ENCODE peak calls at places on chromosomes 16 and 17, in five cellular contexts. B is ovary, X is cardiac muscle cell, W is Caco-2, E is gastrocnemius medialis. A is an unnamed sample.

GRCh38 chr16:29675811-29676643 is 3.0 kb upstream of the QPRT start:
- DNase-seq in B (no peak), X (peak; percentile 56), W (no peak), E (no peak), A (no peak)

GRCh38 chr17:42016411-42016831 is 818 bp downstream of the DNAJC7 start:
- DNase-seq in B (no peak), X (no peak), W (peak; percentile 34), E (no peak), A (no peak)

GRCh38 chr16:88658714-88659113 is 4.2 kb downstream of the MVD start:
- DNase-seq in B (no peak), X (no peak), W (no peak), E (no peak), A (no peak)

GRCh38 chr16:80366023-80366422 is 174.8 kb upstream of the DYNLRB2 start:
- DNase-seq in B (no peak), X (no peak), W (no peak), E (no peak), A (no peak)

GRCh38 chr17:53353919-53354351 is 468.8 kb upstream of the KIF2B start:
- DNase-seq in B (no peak), X (no peak), W (no peak), E (no peak), A (no peak)

GRCh38 chr17:31155208-31155810 is 60.5 kb downstream of the NF1 start:
- DNase-seq in B (no peak), X (no peak), W (no peak), E (no peak), A (no peak)

GRCh38 chr16:86044881-86045600 is 146.1 kb downstream of the IRF8 start:
- DNase-seq in B (no peak), X (no peak), W (no peak), E (no peak), A (no peak)

GRCh38 chr16:88815227-88815626 is 3.5 kb upstream of the APRT start:
- DNase-seq in B (no peak), X (no peak), W (no peak), E (no peak), A (no peak)

GRCh38 chr16:85716680-85717038 is 27.9 kb upstream of the GINS2 start:
- DNase-seq in B (no peak), X (no peak), W (no peak), E (no peak), A (no peak)

GRCh38 chr17:48576479-48577309 is 1.5 kb downstream of the HOXB4 start:
- DNase-seq in B (no peak), X (no peak), W (no peak), E (no peak), A (no peak)

GRCh38 chr16:67647681-67648080 is 2.7 kb downstream of the CARMIL2 start:
- DNase-seq in B (no peak), X (no peak), W (no peak), E (no peak), A (no peak)

GRCh38 chr17:61324540-61324868 is 75.1 kb upstream of the TBX2 start:
- DNase-seq in B (no peak), X (no peak), W (no peak), E (no peak), A (no peak)

GRCh38 chr17:71631483-71631882 is 489.3 kb upstream of the SOX9 start:
- DNase-seq in B (no peak), X (no peak), W (no peak), E (no peak), A (no peak)

GRCh38 chr17:80706454-80706853 is 161.8 kb downstream of the RPTOR start:
- DNase-seq in B (no peak), X (no peak), W (no peak), E (no peak), A (no peak)

GRCh38 chr17:53168413-53168812 is 654.3 kb upstream of the KIF2B start:
- DNase-seq in B (no peak), X (no peak), W (no peak), E (no peak), A (no peak)

GRCh38 chr17:54172654-54173316 is 350.1 kb downstream of the KIF2B start:
- DNase-seq in B (no peak), X (peak; percentile 30), W (peak; percentile 29), E (no peak), A (no peak)

GRCh38 chr17:82692268-82692667 is 6.2 kb downstream of the RAB40B start:
- DNase-seq in B (no peak), X (no peak), W (no peak), E (no peak), A (no peak)

DNA sequence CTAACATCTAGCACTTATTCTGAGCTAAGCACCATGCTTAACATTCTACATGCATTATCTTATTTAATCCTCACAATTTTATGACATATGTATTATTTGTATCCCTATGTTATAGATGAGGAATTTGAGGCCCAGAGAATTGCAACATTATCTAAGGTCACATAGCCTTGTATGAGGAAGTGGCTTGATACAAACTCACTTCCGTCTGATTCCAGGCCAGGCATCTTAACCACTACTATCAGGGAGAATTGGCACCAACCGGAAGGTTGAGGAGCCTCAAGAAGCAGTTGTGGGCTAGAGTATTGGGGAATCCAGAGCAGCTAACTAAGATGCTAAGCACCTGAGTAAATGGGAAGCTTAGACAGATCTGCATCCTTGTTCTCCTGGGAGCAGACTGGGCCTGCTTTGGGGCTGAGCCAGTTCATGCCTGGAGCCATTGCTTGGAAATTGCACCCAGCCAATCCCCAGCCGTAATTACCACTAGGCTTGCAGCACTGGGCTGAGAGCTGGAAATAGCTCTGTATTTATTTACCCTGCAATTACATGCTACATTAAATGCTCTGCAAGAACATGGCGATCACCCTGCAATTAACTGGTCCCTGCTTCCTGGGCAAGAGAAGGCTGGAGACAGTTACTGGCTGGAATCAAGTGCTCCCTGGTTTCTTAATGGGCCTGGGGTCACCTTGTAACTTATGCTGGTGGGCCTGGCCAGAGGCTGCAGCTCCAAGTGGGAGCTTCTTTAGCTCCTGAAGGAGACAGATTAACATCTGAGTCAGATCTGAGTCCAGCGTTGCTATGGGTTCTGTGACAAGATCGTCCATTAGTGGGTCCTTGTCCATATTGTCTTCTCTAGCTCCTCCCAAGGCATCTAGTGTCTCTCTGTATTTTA is 273.1 kb upstream of the CCL2 start:
- DNase-seq in B (no peak), X (no peak), W (no peak), E (no peak), A (no peak)
- H3K9me3 ChIP-seq in B (no peaks in the 10 kb centered on the region), X (no peaks in the 10 kb centered on the region), W (no peaks in the 10 kb centered on the region), E (no peaks in the 10 kb centered on the region), A (no peaks in the 10 kb centered on the region)

DNA sequence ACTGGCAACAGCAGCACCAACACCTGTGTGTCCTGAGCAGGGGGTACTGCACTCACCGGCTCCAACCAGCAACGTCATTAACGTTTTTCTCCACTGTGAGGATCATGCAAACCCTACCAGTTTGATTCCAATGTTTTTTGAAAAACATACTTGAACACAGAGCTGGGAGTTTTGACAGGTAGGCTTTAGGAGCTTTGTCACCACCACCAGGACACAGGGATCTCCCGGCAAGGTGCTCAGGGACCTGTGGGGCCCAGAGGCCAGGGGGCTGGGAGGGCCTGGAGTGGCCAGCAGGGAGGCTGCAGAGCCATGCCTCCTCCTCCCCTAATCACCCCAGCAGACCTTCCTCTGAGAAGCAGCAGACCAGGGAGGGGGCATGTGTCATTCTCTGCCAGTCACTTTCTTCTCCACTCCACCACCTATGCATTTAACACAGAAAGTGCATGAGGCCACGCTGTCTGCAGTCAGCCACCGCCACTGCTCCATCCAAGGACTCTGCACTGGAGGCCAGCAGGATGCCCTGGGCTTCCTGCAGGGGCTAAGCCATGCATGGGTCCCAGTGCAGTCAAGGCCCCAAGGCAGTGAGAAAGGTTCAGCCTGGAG is 768.2 kb downstream of the KCNJ18 start:
- DNase-seq in B (no peak), X (no peak), W (no peak), E (no peak), A (no peak)
- H3K9me3 ChIP-seq in B (peaks cover 4% of the 10 kb centered on the region), X (no peaks in the 10 kb centered on the region), W (no peaks in the 10 kb centered on the region), E (no peaks in the 10 kb centered on the region), A (no peaks in the 10 kb centered on the region)

GRCh38 chr17:22273308-22273707 is 581.0 kb downstream of the KCNJ18 start:
- DNase-seq in B (peak; percentile 0), X (no peak), W (no peak), E (no peak), A (no peak)

GRCh38 chr17:22268214-22268911 is 576.0 kb downstream of the KCNJ18 start:
- DNase-seq in B (peak; percentile 1), X (no peak), W (no peak), E (no peak), A (no peak)

GRCh38 chr17:22268912-22269220 is 576.5 kb downstream of the KCNJ18 start:
- DNase-seq in B (peak; percentile 2), X (no peak), W (no peak), E (no peak), A (no peak)

GRCh38 chr17:22272363-22273146 is 580.2 kb downstream of the KCNJ18 start:
- DNase-seq in B (no peak), X (no peak), W (no peak), E (no peak), A (no peak)

DNA sequence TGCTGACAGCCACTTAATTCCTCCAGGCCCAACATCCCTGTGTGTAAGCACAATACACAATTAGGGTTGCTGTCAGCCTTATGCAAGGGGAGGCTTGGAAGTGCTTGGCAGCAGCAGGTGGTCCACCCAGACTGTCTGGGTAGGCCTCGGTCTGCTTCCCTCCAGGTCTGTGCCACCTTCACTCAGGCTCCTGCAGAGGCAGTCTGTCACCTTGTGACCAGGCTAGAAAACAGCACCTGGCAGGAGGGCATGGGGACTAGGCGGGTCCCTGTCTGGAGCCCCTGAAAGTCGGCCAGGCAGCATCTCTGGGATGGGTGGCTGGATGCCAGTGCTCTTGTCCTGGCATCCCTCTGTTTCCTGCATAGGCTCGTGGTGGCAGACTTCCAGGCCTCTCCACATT is 578.1 kb downstream of the KCNJ18 start:
- DNase-seq in B (peak; percentile 3), X (no peak), W (no peak), E (no peak), A (no peak)
- H3K9me3 ChIP-seq in B (no peaks in the 10 kb centered on the region), X (no peaks in the 10 kb centered on the region), W (no peaks in the 10 kb centered on the region), E (no peaks in the 10 kb centered on the region), A (no peaks in the 10 kb centered on the region)

DNA sequence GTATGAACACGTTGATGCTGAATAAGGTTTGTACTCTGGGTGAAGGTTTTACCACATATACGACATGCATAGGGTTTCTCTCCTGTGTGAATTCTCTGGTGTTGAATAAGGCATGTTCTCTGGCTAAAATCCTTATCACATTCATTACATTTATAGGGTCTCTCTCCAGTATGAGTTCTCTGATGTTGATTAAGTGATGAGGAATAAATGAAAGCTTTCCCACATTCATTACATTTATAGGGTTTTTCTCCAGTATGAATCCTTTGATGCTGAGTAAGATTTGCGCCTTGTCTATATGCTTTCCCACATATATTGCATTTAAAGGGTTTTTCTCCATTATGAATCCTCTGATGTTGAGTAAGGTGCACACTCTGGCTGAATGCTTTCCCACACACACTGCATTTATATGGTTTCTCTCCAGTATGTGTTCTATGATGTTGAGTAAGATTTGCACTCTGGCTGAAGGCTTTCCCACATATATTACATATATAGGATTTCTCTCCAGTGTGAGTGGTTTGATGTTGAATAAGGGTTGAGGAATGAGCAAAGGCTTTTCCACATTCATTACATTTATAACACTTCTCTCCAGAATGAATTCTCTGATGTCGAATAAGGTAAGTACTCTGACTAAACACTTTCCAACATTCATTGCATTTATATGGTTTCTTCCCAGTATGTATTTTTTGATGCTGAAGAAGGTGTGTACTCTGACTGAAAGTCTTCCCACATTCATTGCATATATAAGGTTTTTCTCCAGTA is 16.9 kb downstream of the ZNF287 start:
- DNase-seq in B (no peak), X (no peak), W (no peak), E (no peak), A (no peak)
- H3K9me3 ChIP-seq in B (peaks cover 29% of the 10 kb centered on the region), X (peaks cover 3% of the 10 kb centered on the region), W (peaks cover 42% of the 10 kb centered on the region), E (peaks cover 71% of the 10 kb centered on the region), A (peaks cover 98% of the 10 kb centered on the region)

GRCh38 chr17:72825218-72825617 is 267.3 kb downstream of the SLC39A11 start:
- DNase-seq in B (no peak), X (no peak), W (no peak), E (no peak), A (no peak)

GRCh38 chr17:72826602-72827001 is 265.9 kb downstream of the SLC39A11 start:
- DNase-seq in B (no peak), X (no peak), W (no peak), E (no peak), A (no peak)

GRCh38 chr17:72822358-72823023 is 270.0 kb downstream of the SLC39A11 start:
- DNase-seq in B (no peak), X (no peak), W (no peak), E (no peak), A (no peak)
- H3K9me3 ChIP-seq in B (peaks cover 1% of the 10 kb centered on the region), X (no peaks in the 10 kb centered on the region), W (peaks cover 18% of the 10 kb centered on the region), E (peaks cover 6% of the 10 kb centered on the region), A (peaks cover 12% of the 10 kb centered on the region)

A was measured in heart right ventricle.